ENCODE peak calls at places on chromosomes 4 and X, in four cellular contexts. H is heart right ventricle; R is CD4-positive, alpha-beta memory T cell; L is left ventricle myocardium inferior. Z is an unnamed sample.
A peak's percentile ranks its signal among the peaks of the same experiment; 100 is the strongest.

GRCh38 chr4:65063601-65064000 is 606.7 kb downstream of the EPHA5 start:
- DNase-seq in L (no peak), H (no peak), R (no peak), Z (no peak)

GRCh38 chrX:154321624-154322023 is 26.0 kb downstream of the TKTL1 start:
- DNase-seq in L (no peak), H (no peak), R (no peak), Z (peak; percentile 17)

GRCh38 chr4:25703731-25704388 is 48.2 kb downstream of the SLC34A2 start:
- DNase-seq in L (no peak), H (no peak), R (no peak), Z (no peak)

GRCh38 chr4:71689822-71690221 is 94.1 kb downstream of the GC start:
- DNase-seq in R (no peak), H (no peak), L (no peak), Z (no peak)

GRCh38 chr4:129561886-129562285 is 465.9 kb downstream of the C4orf33 start:
- DNase-seq in H (no peak), L (no peak), R (no peak), Z (no peak)

GRCh38 chrX:149829751-149830191 is 48.0 kb downstream of the MAGEA9 start:
- DNase-seq in R (peak; percentile 76), L (no peak), H (no peak), Z (no peak)

GRCh38 chrX:68867458-68868166 is 38.8 kb downstream of the EFNB1 start:
- DNase-seq in R (no peak), L (peak; percentile 23), H (peak; percentile 21), Z (no peak)

GRCh38 chr4:1590244-1590643 is 93.9 kb downstream of the FAM53A start:
- DNase-seq in L (no peak), H (no peak), R (no peak), Z (no peak)

GRCh38 chr4:13284932-13285331 is 199.2 kb downstream of the RAB28 start:
- DNase-seq in R (no peak), L (no peak), H (no peak), Z (no peak)

GRCh38 chr4:151486166-151486565 is 77.2 kb downstream of the FHIP1A start:
- DNase-seq in H (no peak), L (no peak), R (no peak), Z (no peak)

GRCh38 chr4:26124753-26125236 is 196.0 kb upstream of the RBPJ start:
- DNase-seq in H (no peak), L (no peak), R (no peak), Z (no peak)

GRCh38 chr4:116664198-116664597 is 421.2 kb downstream of the TRAM1L1 start:
- DNase-seq in L (no peak), H (no peak), R (no peak), Z (peak; percentile 10)

GRCh38 chrX:37816766-37817165 is 30.6 kb downstream of the DYNLT3 start:
- DNase-seq in R (no peak), H (no peak), L (no peak), Z (no peak)

GRCh38 chr4:10007436-10007740 is 13.9 kb downstream of the SLC2A9 start:
- DNase-seq in H (no peak), L (no peak), R (no peak), Z (no peak)
- H3K4me1 ChIP-seq in H (peaks cover 27% of the 10 kb centered on the region), L (peaks cover 50% of the 10 kb centered on the region), R (no peaks in the 10 kb centered on the region), Z (peaks cover 37% of the 10 kb centered on the region)

DNA sequence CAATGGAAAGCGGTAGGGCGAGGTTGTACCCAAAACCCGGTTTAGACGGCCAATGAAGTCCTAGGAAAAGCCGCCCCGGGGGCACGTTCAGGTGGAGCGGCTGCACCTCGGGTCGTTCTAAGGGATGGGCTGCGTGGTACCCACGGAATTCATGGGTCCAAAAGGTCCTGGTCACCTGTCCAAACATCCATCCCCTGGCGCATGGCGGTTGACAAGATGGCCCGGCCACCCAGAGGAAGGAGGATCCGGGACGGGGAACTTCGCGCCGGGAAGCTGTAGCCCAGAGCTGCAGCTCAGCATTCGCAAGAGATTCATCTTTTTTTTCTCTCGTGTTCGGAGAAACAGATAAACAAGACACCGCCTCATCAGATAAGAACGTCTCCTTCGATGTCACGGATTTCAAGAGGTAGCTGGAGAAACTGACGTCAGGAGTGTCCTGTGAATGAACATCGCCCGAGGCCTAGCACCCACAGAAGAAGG is 10.9 kb downstream of the PITX2 start:
- DNase-seq in H (no peak), R (no peak), L (no peak), Z (no peak)
- H3K4me3 ChIP-seq in H (no peak overlapping the region), R (no peak overlapping the region), L (no peak overlapping the region), Z (no peak overlapping the region)

DNA sequence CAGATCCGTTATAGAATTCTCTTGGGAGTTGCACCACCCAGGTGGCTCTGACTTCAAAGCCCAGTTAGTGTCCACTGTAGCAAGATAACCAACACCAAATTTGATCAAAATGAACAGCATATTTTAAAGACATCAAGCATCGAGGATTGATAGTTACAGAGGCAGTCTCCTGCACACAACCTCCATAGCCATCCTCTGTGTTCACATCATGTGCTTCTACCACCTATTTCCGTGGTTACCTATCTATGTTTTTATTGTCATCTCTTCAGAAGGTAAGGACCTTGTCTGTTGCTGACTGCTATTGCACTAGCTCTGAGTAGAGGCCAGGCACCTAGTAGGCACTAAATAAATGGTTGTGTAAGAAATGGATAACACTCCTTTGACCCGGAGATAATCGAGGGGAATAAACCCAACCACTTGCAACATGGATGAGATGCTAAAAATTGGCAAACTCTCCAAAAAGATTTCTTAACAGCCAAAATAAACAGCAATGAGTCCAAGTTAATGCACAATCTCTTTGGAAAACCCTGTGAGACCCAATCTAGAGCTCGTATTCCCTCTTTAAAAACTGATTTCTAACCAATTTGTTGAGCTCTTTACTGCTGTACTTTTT is 14.7 kb upstream of the C1QTNF7 start:
- DNase-seq in R (no peak), H (no peak), L (no peak), Z (no peak)
- H3K4me1 ChIP-seq in R (peaks cover 22% of the 10 kb centered on the region), H (peaks cover 5% of the 10 kb centered on the region), L (peaks cover 29% of the 10 kb centered on the region), Z (no peaks in the 10 kb centered on the region)

GRCh38 chrX:10769165-10769564 is 148.8 kb upstream of the MID1 start:
- DNase-seq in H (no peak), R (no peak), L (no peak), Z (no peak)
- H3K4me3 ChIP-seq in H (no peak overlapping the region), R (no peak overlapping the region), L (no peak overlapping the region), Z (peak overlapping the region; percentile 39)

GRCh38 chrX:100647095-100647494 is 3.1 kb downstream of the SRPX2 start:
- DNase-seq in L (no peak), H (no peak), R (no peak), Z (no peak)
- H3K4me1 ChIP-seq in L (peaks cover 5% of the 10 kb centered on the region), H (no peaks in the 10 kb centered on the region), R (no peaks in the 10 kb centered on the region), Z (no peaks in the 10 kb centered on the region)

DNA sequence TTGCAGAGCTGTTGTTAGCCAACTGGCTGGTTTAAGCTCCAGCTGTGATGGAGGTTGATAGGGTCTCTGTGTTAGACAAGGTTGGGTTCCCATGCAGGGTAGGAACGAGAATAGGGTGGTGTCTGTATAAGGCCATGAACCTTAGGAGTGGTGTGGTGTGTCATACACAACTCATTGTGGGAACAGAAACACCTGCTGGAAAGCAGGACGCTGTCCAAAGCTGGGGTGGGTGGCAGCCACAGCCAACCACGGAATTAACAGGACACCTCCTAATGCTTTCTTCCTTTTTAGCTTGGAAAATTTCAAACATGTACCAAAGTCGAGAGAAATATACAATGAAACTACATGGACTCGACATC is 94.4 kb downstream of the ARHGAP10 start:
- DNase-seq in H (no peak), L (no peak), R (no peak), Z (no peak)
- H3K4me3 ChIP-seq in H (no peak overlapping the region), L (peak overlapping the region; percentile 22), R (no peak overlapping the region), Z (no peak overlapping the region)

GRCh38 chrX:10012776-10013175 is 45.6 kb downstream of the CLDN34 start:
- DNase-seq in L (no peak), R (no peak), H (no peak), Z (no peak)

GRCh38 chrX:10008483-10009056 is 41.4 kb downstream of the CLDN34 start:
- DNase-seq in R (no peak), L (no peak), H (no peak), Z (no peak)

GRCh38 chrX:10011991-10012390 is 44.8 kb downstream of the CLDN34 start:
- DNase-seq in H (no peak), R (no peak), L (no peak), Z (no peak)

GRCh38 chrX:10011261-10011931 is 44.2 kb downstream of the CLDN34 start:
- DNase-seq in R (peak; percentile 68), H (no peak), L (no peak), Z (no peak)

DNA sequence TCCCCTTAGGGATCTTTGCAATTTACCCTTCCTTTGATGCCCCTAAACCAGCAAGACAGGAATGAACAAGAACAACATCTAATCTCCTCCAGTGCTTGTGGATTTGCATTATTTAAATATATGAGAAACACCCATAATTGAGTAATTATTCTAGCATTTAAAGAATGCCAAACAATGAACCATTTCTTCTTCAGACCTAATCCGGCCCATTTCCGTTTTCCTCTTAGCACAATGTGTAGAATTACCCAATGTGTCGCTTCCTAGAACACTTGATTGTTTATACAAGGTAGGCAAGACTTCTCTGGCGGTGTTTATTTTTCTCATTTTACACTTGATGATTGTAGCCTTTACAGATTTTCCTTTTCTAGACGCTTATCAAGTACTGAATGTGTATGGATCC is 43.5 kb downstream of the CLDN34 start:
- DNase-seq in H (no peak), R (no peak), L (no peak), Z (no peak)
- H3K4me1 ChIP-seq in H (peaks cover 5% of the 10 kb centered on the region), R (peaks cover 21% of the 10 kb centered on the region), L (peaks cover 22% of the 10 kb centered on the region), Z (no peaks in the 10 kb centered on the region)

GRCh38 chrX:132955710-132956109 is 2.7 kb downstream of the HS6ST2 start:
- DNase-seq in R (no peak), L (no peak), H (no peak), Z (no peak)
- H3K4me3 ChIP-seq in R (no peak overlapping the region), L (peak overlapping the region; percentile 62), H (no peak overlapping the region), Z (no peak overlapping the region)

GRCh38 chr4:54016504-54016903 is 47.9 kb downstream of the CHIC2 start:
- DNase-seq in H (no peak), L (no peak), R (no peak), Z (no peak)

GRCh38 chr4:54017974-54018373 is 46.4 kb downstream of the CHIC2 start:
- DNase-seq in R (no peak), H (no peak), L (no peak), Z (no peak)

GRCh38 chr4:54015421-54016065 is 48.9 kb downstream of the CHIC2 start:
- DNase-seq in R (no peak), H (no peak), L (no peak), Z (no peak)

GRCh38 chr4:54017308-54017707 is 47.1 kb downstream of the CHIC2 start:
- DNase-seq in R (no peak), H (no peak), L (no peak), Z (no peak)

GRCh38 chr4:54014761-54015160 is 49.6 kb downstream of the CHIC2 start:
- DNase-seq in H (no peak), L (no peak), R (no peak), Z (no peak)
- H3K4me1 ChIP-seq in H (no peaks in the 10 kb centered on the region), L (no peaks in the 10 kb centered on the region), R (no peaks in the 10 kb centered on the region), Z (no peaks in the 10 kb centered on the region)

DNA sequence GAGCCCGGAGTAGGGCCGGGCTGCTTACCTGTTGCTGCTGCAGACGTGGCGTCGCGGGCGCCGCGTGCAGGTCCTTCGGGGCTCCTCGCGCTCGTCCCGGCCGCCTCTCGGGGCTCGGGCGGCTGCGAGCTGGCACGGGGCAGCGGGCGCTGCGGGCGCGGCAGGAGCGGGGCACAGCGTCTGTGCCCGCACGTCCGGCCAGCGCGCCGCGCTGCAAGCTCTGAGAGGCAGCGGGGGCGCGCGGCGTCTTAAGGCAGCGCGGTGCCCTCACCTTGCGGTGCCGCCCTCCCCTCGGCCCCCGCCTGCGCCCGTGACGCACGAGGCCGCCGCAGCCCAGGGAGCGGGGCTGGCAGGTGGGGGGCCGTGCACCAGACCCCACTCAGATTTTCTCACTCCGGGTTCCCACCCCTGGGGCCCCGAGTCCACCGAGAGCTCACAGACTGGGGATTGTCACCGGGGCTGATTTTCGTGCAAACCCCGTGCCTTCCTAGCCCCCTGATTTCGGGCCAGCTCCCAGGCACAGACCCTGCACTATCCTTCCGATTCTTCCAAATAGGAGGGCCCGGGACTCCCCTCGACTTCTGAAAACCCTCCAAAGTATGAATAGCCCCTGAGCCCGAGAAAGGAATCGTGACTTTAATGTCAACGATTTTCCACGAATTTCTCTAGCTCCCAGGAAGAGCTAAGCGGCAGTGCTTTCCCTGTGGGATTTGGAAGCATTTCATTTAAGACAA is at the start of gene GPR101:
- DNase-seq in L (no peak), H (no peak), R (no peak), Z (no peak)
- H3K4me3 ChIP-seq in L (peak within 1 kb of the TSS; percentile 23), H (no peak within 1 kb of the TSS), R (no peak within 1 kb of the TSS), Z (no peak within 1 kb of the TSS)

Z was measured in BE2C.